ENCODE peak calls at places on chromosomes 2 and 18, in eight cellular contexts. Q is foreskin keratinocyte, B is GM13976, L is IMR-90, P is heart right ventricle, W is BE2C, C is spleen, K is GM12865. M is an unnamed sample.

GRCh38 chr2:152611458-152612231 is 105.6 kb downstream of the PRPF40A start:
- DNase-seq in Q (no peak), B (peak; percentile 50), L (peak; percentile 80), P (peak; percentile 36), W (no peak), C (no peak), K (peak; percentile 75), M (peak; percentile 22)

GRCh38 chr18:11955299-11956029 is 25.8 kb upstream of the IMPA2 start:
- DNase-seq in Q (peak; percentile 89), B (no peak), L (peak; percentile 87), P (no peak), W (no peak), C (no peak), K (no peak), M (peak; percentile 73)

GRCh38 chr2:112181571-112182290 is 43.5 kb downstream of the FBLN7 start:
- DNase-seq in Q (no peak), B (no peak), L (no peak), P (no peak), W (no peak), C (no peak), K (no peak), M (no peak)

GRCh38 chr2:174561283-174562275 is 36.0 kb downstream of the WIPF1 start:
- DNase-seq in Q (no peak), B (no peak), L (peak; percentile 66), P (peak; percentile 87), W (no peak), C (no peak), K (no peak), M (no peak)

GRCh38 chr18:35934891-35935290 is 37.6 kb upstream of the RMP24 start:
- DNase-seq in Q (no peak), B (no peak), L (no peak), P (no peak), W (no peak), C (no peak), K (no peak), M (no peak)

GRCh38 chr2:226661789-226662545 is 137.7 kb downstream of the IRS1 start:
- DNase-seq in Q (peak; percentile 88), B (no peak), L (peak; percentile 93), P (peak; percentile 55), W (no peak), C (no peak), K (no peak), M (peak; percentile 71)

GRCh38 chr2:23548143-23548769 is 163.3 kb downstream of the KLHL29 start:
- DNase-seq in Q (no peak), B (no peak), L (no peak), P (no peak), W (no peak), C (no peak), K (no peak), M (no peak)

GRCh38 chr18:51064256-51064655 is 34.2 kb downstream of the SMAD4 start:
- DNase-seq in Q (no peak), B (no peak), L (no peak), P (no peak), W (no peak), C (no peak), K (no peak), M (no peak)

GRCh38 chr2:121004271-121004812 is 268.7 kb downstream of the GLI2 start:
- DNase-seq in Q (no peak), B (no peak), L (no peak), P (no peak), W (no peak), C (no peak), K (no peak), M (no peak)

GRCh38 chr2:233209978-233210680 is 41.3 kb upstream of the ATG16L1 start:
- DNase-seq in Q (peak; percentile 20), B (no peak), L (no peak), P (no peak), W (no peak), C (peak; percentile 43), K (no peak), M (no peak)

GRCh38 chr2:77087987-77088414 is 434.2 kb downstream of the LRRTM4 start:
- DNase-seq in Q (no peak), B (no peak), L (no peak), P (no peak), W (no peak), C (no peak), K (no peak), M (no peak)

GRCh38 chr18:43662657-43663056 is 385.4 kb upstream of the SYT4 start:
- DNase-seq in Q (peak; percentile 66), B (no peak), L (peak; percentile 93), P (no peak), W (no peak), C (no peak), K (no peak), M (peak; percentile 86)

GRCh38 chr18:43665239-43665788 is 388.0 kb upstream of the SYT4 start:
- DNase-seq in Q (peak; percentile 81), B (no peak), L (peak; percentile 94), P (no peak), W (no peak), C (no peak), K (no peak), M (peak; percentile 86)

GRCh38 chr18:43664487-43665008 is 387.3 kb upstream of the SYT4 start:
- DNase-seq in Q (peak; percentile 11), B (no peak), L (no peak), P (no peak), W (no peak), C (no peak), K (no peak), M (no peak)

GRCh38 chr18:43663159-43663558 is 385.9 kb upstream of the SYT4 start:
- DNase-seq in Q (no peak), B (no peak), L (no peak), P (no peak), W (no peak), C (no peak), K (no peak), M (no peak)

GRCh38 chr18:43661570-43661969 is 384.3 kb upstream of the SYT4 start:
- DNase-seq in Q (peak; percentile 84), B (no peak), L (peak; percentile 83), P (no peak), W (peak; percentile 9), C (no peak), K (peak; percentile 58), M (peak; percentile 73)
- TF ChIP-seq CTCF in Q (peak; percentile 83), B (peak; percentile 22), L (peak; percentile 59), P (peak; percentile 39), W (peak; percentile 50), C (no peak), K (peak; percentile 45), M (peak; percentile 77)

GRCh38 chr18:49177812-49178211 is 227.0 kb upstream of the SMAD7 start:
- DNase-seq in Q (peak; percentile 28), B (no peak), L (peak; percentile 86), P (no peak), W (no peak), C (no peak), K (no peak), M (peak; percentile 26)

GRCh38 chr18:49177071-49177470 is 226.3 kb upstream of the SMAD7 start:
- DNase-seq in Q (no peak), B (no peak), L (no peak), P (no peak), W (no peak), C (no peak), K (no peak), M (no peak)

GRCh38 chr18:49175476-49175875 is 224.7 kb upstream of the SMAD7 start:
- DNase-seq in Q (no peak), B (no peak), L (no peak), P (no peak), W (no peak), C (no peak), K (no peak), M (no peak)

GRCh38 chr18:49179222-49179621 is 228.5 kb upstream of the SMAD7 start:
- DNase-seq in Q (no peak), B (no peak), L (no peak), P (no peak), W (no peak), C (no peak), K (no peak), M (no peak)

DNA sequence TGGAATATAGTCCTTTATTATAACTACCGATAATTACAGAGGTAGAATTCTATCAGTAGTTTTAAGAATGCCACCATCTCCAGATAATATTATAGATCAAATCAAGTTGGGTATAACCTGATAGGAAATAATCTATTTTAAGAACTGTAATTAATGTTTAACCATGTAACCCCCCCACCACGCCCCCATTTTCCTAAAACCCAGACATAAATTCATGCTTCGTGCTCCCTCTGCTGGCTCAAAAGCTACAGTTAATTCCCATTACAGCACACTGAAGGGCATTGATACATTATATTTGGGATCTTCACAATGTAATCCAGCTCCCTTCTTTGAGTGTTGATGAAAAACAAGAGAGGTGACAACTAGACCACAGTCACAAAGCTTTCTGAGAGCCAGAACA is 228.0 kb upstream of the SMAD7 start:
- DNase-seq in Q (no peak), B (no peak), L (peak; percentile 23), P (peak; percentile 35), W (peak; percentile 20), C (no peak), K (peak; percentile 25), M (no peak)
- TF ChIP-seq CTCF in Q (peak; percentile 61), B (peak; percentile 51), L (peak; percentile 56), P (peak; percentile 63), W (peak; percentile 57), C (no peak), K (peak; percentile 16), M (peak; percentile 79)

DNA sequence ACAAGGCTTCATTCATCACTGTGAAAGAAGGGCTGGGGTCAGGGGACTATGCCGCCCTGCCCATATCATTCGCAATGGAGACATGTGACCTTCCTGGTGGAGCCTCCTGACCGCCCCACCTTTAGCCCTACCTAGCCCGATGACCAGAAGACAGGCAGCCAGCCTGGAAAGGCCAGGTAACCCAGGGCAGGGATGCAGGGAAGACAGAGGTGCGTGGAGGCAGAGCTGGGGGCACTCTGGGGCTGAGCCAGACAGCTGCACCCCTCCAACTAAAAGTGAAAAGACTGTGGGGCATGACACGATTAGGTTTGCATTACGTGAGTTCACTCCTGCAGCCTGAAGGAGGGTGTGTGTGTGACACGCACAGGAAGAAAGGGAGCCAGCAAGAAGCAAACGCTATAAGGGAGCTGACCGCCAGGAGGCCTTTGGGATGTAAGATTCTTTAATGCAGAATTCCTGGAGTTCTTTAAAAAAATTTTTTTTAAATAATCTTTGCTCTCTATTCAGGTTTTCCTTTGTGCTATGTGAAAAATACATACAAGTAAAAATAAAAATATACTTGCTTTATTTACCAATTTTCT is 3.7 kb upstream of the HES6 start:
- DNase-seq in Q (no peak), B (no peak), L (no peak), P (no peak), W (no peak), C (peak; percentile 39), K (no peak), M (no peak)
- TF ChIP-seq CTCF in Q (no peak), B (no peak), L (peak; percentile 22), P (no peak), W (peak; percentile 32), C (no peak), K (no peak), M (no peak)

DNA sequence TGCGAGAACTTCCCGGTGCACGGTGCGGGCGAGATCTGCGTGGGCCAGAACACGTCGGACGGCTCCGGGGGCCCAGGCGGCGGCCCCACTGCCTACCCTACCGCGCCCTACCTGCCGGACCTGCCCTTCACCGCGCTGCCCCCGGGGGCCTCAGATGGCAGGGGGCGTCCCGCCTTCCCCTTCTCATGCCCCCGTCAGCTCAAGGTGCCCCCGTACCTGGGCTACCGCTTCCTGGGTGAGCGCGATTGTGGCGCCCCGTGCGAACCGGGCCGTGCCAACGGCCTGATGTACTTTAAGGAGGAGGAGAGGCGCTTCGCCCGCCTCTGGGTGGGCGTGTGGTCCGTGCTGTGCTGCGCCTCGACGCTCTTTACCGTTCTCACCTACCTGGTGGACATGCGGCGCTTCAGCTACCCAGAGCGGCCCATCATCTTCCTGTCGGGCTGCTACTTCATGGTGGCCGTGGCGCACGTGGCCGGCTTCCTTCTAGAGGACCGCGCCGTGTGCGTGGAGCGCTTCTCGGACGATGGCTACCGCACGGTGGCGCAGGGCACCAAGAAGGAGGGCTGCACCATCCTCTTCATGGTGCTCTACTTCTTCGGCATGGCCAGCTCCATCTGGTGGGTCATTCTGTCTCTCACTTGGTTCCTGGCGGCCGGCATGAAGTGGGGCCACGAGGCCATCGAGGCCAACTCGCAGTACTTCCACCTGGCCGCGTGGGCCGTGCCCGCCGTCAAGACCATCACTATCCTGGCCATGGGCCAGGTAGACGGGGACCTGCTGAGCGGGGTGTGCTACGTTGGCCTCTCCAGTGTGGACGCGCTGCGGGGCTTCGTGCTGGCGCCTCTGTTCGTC is 1.7 kb downstream of the FZD7 start:
- DNase-seq in Q (peak; percentile 11), B (peak; percentile 36), L (peak; percentile 87), P (peak; percentile 53), W (no peak), C (peak; percentile 83), K (peak; percentile 37), M (peak; percentile 72)
- TF ChIP-seq CTCF in Q (peak; percentile 54), B (peak; percentile 12), L (peak; percentile 82), P (peak; percentile 65), W (no peak), C (no peak), K (no peak), M (peak; percentile 80)

M was measured in HFFc6.